ENCODE peak calls at places on chromosomes 5 and 9, in seven cellular contexts. K is GM12891, L is HepG2, B is K562, U is GM12878, R is SK-N-SH, Y is H1. X is an unnamed sample.
A peak's percentile ranks its signal among the peaks of the same experiment; 100 is the strongest.

GRCh38 chr9:38376266-38376665 is 16.2 kb upstream of the ALDH1B1 start:
- DNase-seq in L (peak; percentile 28), K (no peak), B (no peak), Y (no peak), R (no peak), U (no peak), X (no peak)

GRCh38 chr9:69965416-69966145 is 78.1 kb upstream of the MAMDC2 start:
- DNase-seq in Y (no peak), B (no peak), K (no peak), U (no peak), R (no peak), L (no peak), X (no peak)

GRCh38 chr9:134601764-134602163 is 39.8 kb upstream of the COL5A1 start:
- DNase-seq in R (no peak), U (no peak), B (no peak), Y (no peak), K (no peak), L (no peak), X (no peak)

GRCh38 chr5:143588933-143589662 is 185.6 kb upstream of the NR3C1 start:
- DNase-seq in B (no peak), K (no peak), Y (no peak), U (no peak), R (no peak), L (peak; percentile 73), X (no peak)

GRCh38 chr9:128339761-128340690 is at the start of gene SLC27A4:
- DNase-seq in B (peak; percentile 97), Y (peak; percentile 97), K (peak; percentile 95), L (peak; percentile 70), R (peak; percentile 94), U (peak; percentile 61), X (peak; percentile 87)

GRCh38 chr9:76086521-76086920 is 196.0 kb downstream of the PCSK5 start:
- DNase-seq in B (no peak), K (no peak), U (no peak), L (no peak), R (no peak), Y (no peak), X (no peak)

GRCh38 chr5:370311-370958 is 48.9 kb downstream of the AHRR start:
- DNase-seq in K (no peak), B (no peak), Y (peak; percentile 32), L (no peak), U (no peak), R (no peak), X (no peak)

GRCh38 chr5:80192507-80193241 is 63.2 kb downstream of the SERINC5 start:
- DNase-seq in Y (no peak), K (no peak), L (peak; percentile 31), U (no peak), B (no peak), R (no peak), X (no peak)

GRCh38 chr5:119386945-119387344 is 31.1 kb downstream of the TNFAIP8 start:
- DNase-seq in R (no peak), L (peak; percentile 35), K (no peak), B (peak; percentile 40), Y (no peak), U (no peak), X (no peak)

GRCh38 chr9:137639303-137640051 is 20.7 kb downstream of the EHMT1 start:
- DNase-seq in B (no peak), L (no peak), K (no peak), U (no peak), Y (no peak), R (no peak), X (no peak)

GRCh38 chr5:178380086-178380485 is 147.5 kb upstream of the PHYKPL start:
- DNase-seq in U (no peak), B (no peak), R (no peak), L (no peak), K (no peak), Y (no peak), X (no peak)

GRCh38 chr5:14449052-14449661 is 132.4 kb upstream of the OTULINL start:
- DNase-seq in L (no peak), U (no peak), K (no peak), Y (no peak), R (peak; percentile 60), B (no peak), X (no peak)

GRCh38 chr5:69202497-69202896 is 13.1 kb downstream of the CENPH start:
- DNase-seq in U (no peak), L (no peak), R (no peak), K (no peak), B (no peak), Y (no peak), X (no peak)

GRCh38 chr5:97142521-97143254 is at the start of gene LIX1:
- DNase-seq in L (peak; percentile 27), K (peak; percentile 14), B (no peak), Y (peak; percentile 62), R (peak; percentile 68), U (no peak), X (peak; percentile 9)
- TF ChIP-seq TAF1 in L (no peak), K (no peak), B (no peak), Y (no peak), R (no peak), U (no peak), X (no peak)

GRCh38 chr9:77820293-77820954 is 172.3 kb upstream of the GNA14 start:
- DNase-seq in Y (no peak), K (no peak), R (no peak), B (peak; percentile 15), U (no peak), L (no peak), X (no peak)
- TF ChIP-seq TAF1 in Y (no peak), K (no peak), R (no peak), B (no peak), U (no peak), L (no peak), X (no peak)

DNA sequence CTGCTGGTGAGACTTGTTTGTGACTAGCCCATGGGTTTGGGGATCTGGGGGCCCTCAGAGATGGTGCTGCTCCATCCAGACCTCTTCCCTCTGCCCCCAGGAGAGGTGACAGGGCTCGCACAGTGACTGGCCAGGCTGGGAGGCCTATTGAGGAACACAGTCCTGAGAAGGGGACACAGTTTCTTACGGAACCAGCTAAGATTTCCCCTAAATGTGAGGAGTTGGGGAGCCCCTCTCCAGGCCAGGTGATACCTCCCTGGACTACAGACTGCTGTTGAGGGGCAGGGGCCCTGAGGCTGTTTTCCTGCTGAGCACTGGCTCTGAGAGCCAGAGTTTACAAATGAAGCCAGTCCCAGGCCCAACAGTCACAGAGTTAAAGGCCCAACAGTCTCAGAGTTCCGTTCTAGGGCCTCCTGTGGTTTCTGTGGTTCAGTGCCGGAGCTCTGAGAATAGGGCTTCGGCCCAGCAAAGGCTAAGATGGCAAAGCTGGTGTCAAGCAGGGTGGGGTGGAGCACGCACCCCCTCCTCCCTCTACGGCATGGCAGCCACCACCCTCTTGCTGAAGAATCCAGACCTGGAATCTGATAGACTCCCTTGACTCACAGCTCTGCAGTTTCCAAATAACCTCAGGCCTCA is 1.1 kb upstream of the SEMA4D start:
- DNase-seq in R (no peak), B (no peak), K (peak; percentile 50), Y (no peak), U (no peak), L (no peak), X (peak; percentile 43)
- TF ChIP-seq TAF1 in R (no peak), B (no peak), K (no peak), Y (no peak), U (no peak), L (no peak), X (no peak)

GRCh38 chr9:13705913-13706312 is 426.4 kb upstream of the MPDZ start:
- DNase-seq in L (no peak), B (no peak), U (no peak), K (no peak), R (peak; percentile 1), Y (no peak), X (no peak)
- TF ChIP-seq TAF1 in L (no peak), B (no peak), U (no peak), K (no peak), R (no peak), Y (no peak), X (no peak)

DNA sequence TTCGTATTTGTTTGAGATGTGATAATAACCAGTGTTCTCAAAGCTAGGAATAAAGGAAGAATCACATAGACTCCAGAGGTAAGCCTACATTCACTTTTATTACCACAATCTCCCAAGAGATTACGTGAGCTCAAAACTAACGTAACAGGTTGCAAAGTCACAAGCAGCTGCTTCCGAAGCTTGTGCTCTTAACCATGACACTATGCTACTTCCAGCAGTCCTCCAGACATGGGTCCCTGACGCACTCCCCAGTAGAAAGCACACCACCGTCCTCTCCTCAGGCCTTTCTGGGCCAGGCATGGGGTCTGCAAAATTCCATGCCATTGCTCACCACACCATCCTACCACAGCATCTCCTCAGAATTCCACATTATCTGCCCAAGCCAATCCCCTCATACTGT is 84.6 kb downstream of the PAX5 start:
- DNase-seq in R (no peak), L (no peak), U (no peak), Y (no peak), K (no peak), B (no peak), X (no peak)
- TF ChIP-seq TAF1 in R (no peak), L (no peak), U (no peak), Y (no peak), K (no peak), B (no peak), X (no peak)

DNA sequence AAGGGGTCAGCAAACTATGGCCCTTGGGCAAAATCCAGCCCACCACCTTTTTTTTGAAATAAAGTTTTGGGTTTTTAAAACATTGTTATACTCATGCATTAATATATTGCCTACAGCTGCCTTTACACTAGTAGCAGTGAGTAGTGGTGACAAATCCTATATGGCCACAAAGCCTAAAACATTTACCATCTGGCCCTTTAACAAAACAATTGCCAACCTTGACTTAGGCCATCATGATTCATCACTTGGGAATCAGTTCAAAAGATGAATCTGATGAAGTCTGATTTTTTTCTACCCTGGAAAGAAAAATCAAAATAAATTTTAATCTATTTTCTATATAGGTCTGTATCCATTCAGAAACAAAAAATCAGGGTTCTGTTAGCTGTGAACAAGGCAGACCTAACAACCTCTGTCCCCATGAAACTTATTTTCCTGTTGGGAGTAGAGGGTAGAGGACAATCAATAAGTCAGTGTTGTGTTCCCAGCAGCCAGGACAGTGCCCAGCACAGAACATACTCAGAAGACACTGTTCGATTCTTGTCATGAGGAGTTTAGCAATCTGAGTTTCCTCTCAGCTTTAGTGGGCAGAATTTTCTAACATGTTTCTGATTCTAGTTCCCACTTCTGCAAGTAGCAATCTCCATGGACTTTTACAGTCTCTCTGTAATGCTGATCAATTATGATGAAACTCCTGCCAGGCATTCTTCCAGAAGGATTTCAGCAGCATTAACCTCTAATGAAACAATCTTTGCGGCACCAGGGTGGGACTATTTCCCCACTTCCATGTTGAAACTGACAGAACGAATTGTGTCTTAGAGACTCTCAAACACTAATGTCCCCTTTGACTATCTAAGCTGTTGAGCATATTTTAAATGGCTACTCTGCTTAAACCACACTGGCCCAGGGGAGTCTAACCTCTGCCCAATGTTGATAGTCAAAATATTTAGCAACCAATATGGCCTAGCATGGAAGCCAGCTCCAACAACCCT is 484.6 kb downstream of the BNC2 start:
- DNase-seq in B (no peak), R (no peak), L (no peak), Y (no peak), K (no peak), U (no peak), X (no peak)
- TF ChIP-seq TAF1 in B (no peak), R (no peak), L (no peak), Y (no peak), K (no peak), U (no peak), X (no peak)

X was measured in GM12892.